ENCODE peak calls at places on chromosomes 6 and 20, in eight cellular contexts. L is OCI-M1, F is foreskin fibroblast, K is glomerular endothelial cell, I is K562, Y is uterus, S is NCI-H1092 treated with DMSO at 0.1 percent for 48 hours, V is C1 segment of cervical spinal cord. O is an unnamed sample.

GRCh38 chr6:145139451-145139850 is 595.9 kb downstream of the EPM2A start:
- DNase-seq in S (peak; percentile 80), K (no peak), I (no peak), Y (no peak), L (no peak), V (no peak), F (peak; percentile 81), O (no peak)

GRCh38 chr6:13480631-13481501 is 6.5 kb downstream of the GFOD1 start:
- DNase-seq in Y (no peak), L (peak; percentile 40), S (no peak), K (no peak), F (no peak), I (no peak), V (no peak), O (no peak)

GRCh38 chr6:68196645-68197044 is 438.4 kb upstream of the ADGRB3 start:
- DNase-seq in L (peak; percentile 82), F (peak; percentile 15), K (no peak), I (peak; percentile 20), Y (no peak), V (no peak), S (peak; percentile 1), O (no peak)

GRCh38 chr20:22353586-22353985 is 230.8 kb downstream of the FOXA2 start:
- DNase-seq in S (no peak), I (no peak), V (no peak), Y (no peak), K (no peak), L (peak; percentile 33), F (no peak), O (no peak)

GRCh38 chr6:9646346-9647042 is 768.4 kb downstream of the TFAP2A start:
- DNase-seq in F (peak; percentile 6), I (no peak), S (no peak), Y (no peak), K (no peak), L (peak; percentile 58), V (no peak), O (no peak)

GRCh38 chr6:10837009-10837691 is 1.2 kb downstream of the MAK start:
- DNase-seq in K (no peak), F (peak; percentile 9), S (no peak), L (peak; percentile 76), I (peak; percentile 61), Y (peak; percentile 20), V (no peak), O (no peak)

GRCh38 chr6:27472182-27472616 is 706 bp downstream of the ZNF184 start:
- DNase-seq in V (peak; percentile 20), F (no peak), Y (peak; percentile 53), S (peak; percentile 59), K (no peak), L (peak; percentile 90), I (peak; percentile 58), O (no peak)

GRCh38 chr6:170464080-170464479 is 89.0 kb downstream of the PSMB1 start:
- DNase-seq in S (no peak), Y (no peak), V (no peak), I (no peak), K (no peak), F (no peak), L (no peak), O (no peak)

GRCh38 chr6:41801380-41801779 is 13.9 kb downstream of the TOMM6 start:
- DNase-seq in K (no peak), V (no peak), Y (no peak), L (peak; percentile 55), F (peak; percentile 13), S (no peak), I (no peak), O (no peak)

GRCh38 chr20:52410746-52411317 is 219.3 kb upstream of the ZFP64 start:
- DNase-seq in F (no peak), L (no peak), S (no peak), V (no peak), K (no peak), Y (no peak), I (no peak), O (no peak)

GRCh38 chr20:56362833-56363413 is 4.1 kb downstream of the FAM210B start:
- DNase-seq in Y (no peak), K (no peak), I (peak; percentile 96), F (no peak), S (no peak), L (peak; percentile 92), V (no peak), O (no peak)

GRCh38 chr6:76770166-76770565 is 693.1 kb downstream of the HTR1B start:
- DNase-seq in I (no peak), V (no peak), F (no peak), Y (no peak), S (no peak), L (no peak), K (no peak), O (no peak)

GRCh38 chr20:9323622-9324021 is 190.8 kb upstream of the LAMP5 start:
- DNase-seq in V (no peak), Y (no peak), L (no peak), K (no peak), S (no peak), F (no peak), I (no peak), O (no peak)

GRCh38 chr6:108002365-108003221 is 44.6 kb upstream of the SEC63 start:
- DNase-seq in F (peak; percentile 6), S (no peak), I (no peak), V (peak; percentile 70), K (no peak), Y (no peak), L (no peak), O (no peak)

GRCh38 chr6:40874495-40874894 is 164.5 kb downstream of the UNC5CL start:
- DNase-seq in F (no peak), V (no peak), L (peak; percentile 44), K (no peak), I (no peak), S (peak; percentile 13), Y (no peak), O (no peak)

GRCh38 chr20:50588034-50588736 is 78.0 kb downstream of the PTPN1 start:
- DNase-seq in F (peak; percentile 45), Y (peak; percentile 69), K (no peak), L (peak; percentile 76), S (peak; percentile 26), I (peak; percentile 81), V (no peak), O (peak; percentile 67)

GRCh38 chr6:130513770-130514169 is 148.0 kb downstream of the TMEM200A start:
- DNase-seq in Y (no peak), L (peak; percentile 96), F (peak; percentile 30), K (no peak), V (no peak), I (no peak), S (no peak), O (no peak)

GRCh38 chr6:130843575-130844320 is 16.5 kb downstream of the SMLR1 start:
- DNase-seq in K (peak; percentile 36), Y (no peak), I (no peak), L (peak; percentile 86), V (no peak), F (peak; percentile 34), S (no peak), O (no peak)

GRCh38 chr6:16141514-16141913 is 12.6 kb downstream of the MYLIP start:
- DNase-seq in F (no peak), K (no peak), I (no peak), Y (no peak), V (no peak), S (no peak), L (no peak), O (no peak)

GRCh38 chr6:11201015-11201414 is 31.5 kb downstream of the NEDD9 start:
- DNase-seq in K (no peak), Y (no peak), S (no peak), L (no peak), F (no peak), V (no peak), I (no peak), O (no peak)

GRCh38 chr6:14383393-14384174 is 266.0 kb downstream of the CD83 start:
- DNase-seq in F (no peak), K (no peak), Y (no peak), I (no peak), V (no peak), L (peak; percentile 57), S (no peak), O (no peak)

GRCh38 chr20:48282591-48283228 is 497.4 kb upstream of the SULF2 start:
- DNase-seq in K (no peak), S (no peak), Y (no peak), F (no peak), V (no peak), I (peak; percentile 78), L (no peak), O (no peak)

GRCh38 chr6:101832371-101832770 is 438.9 kb downstream of the GRIK2 start:
- DNase-seq in S (no peak), L (no peak), Y (no peak), F (no peak), V (no peak), I (no peak), K (no peak), O (no peak)

O was measured in anterior cingulate cortex.